ENCODE peak calls at places on chromosome 12, in six cellular contexts. H is CD8-positive, alpha-beta memory T cell; Q is endothelial cell of umbilical vein; R is right cardiac atrium; A is upper lobe of right lung; P is left ventricle myocardium inferior. M is an unnamed sample.

GRCh38 chr12:95205685-95206084 is 11.6 kb downstream of the FGD6 start:
- DNase-seq in H (no peak), Q (peak; percentile 84), R (no peak), A (no peak), P (no peak), M (peak; percentile 68)

GRCh38 chr12:121796855-121797751 is 3.6 kb upstream of the RHOF start:
- DNase-seq in H (no peak), Q (peak; percentile 89), R (peak; percentile 99), A (peak; percentile 97), P (peak; percentile 96), M (no peak)

GRCh38 chr12:47886471-47887240 is 18.1 kb downstream of the VDR start:
- DNase-seq in H (no peak), Q (no peak), R (no peak), A (no peak), P (no peak), M (no peak)

GRCh38 chr12:28066879-28067278 is 94.3 kb upstream of the PTHLH start:
- DNase-seq in H (no peak), Q (no peak), R (no peak), A (no peak), P (no peak), M (no peak)

GRCh38 chr12:26034371-26035142 is 76.1 kb downstream of the RASSF8 start:
- DNase-seq in H (no peak), Q (no peak), R (no peak), A (no peak), P (no peak), M (no peak)

GRCh38 chr12:93137656-93138612 is 208.8 kb upstream of the EEA1 start:
- DNase-seq in H (no peak), Q (no peak), R (no peak), A (no peak), P (no peak), M (peak; percentile 90)

GRCh38 chr12:116881325-116881866 is at the start of gene HRK:
- DNase-seq in H (no peak), Q (no peak), R (no peak), A (no peak), P (no peak), M (no peak)

GRCh38 chr12:119206348-119207075 is 27.8 kb downstream of the HSPB8 start:
- DNase-seq in H (no peak), Q (no peak), R (no peak), A (no peak), P (no peak), M (no peak)

GRCh38 chr12:22979854-22980253 is 354.9 kb downstream of the ETNK1 start:
- DNase-seq in H (no peak), Q (peak; percentile 47), R (no peak), A (no peak), P (no peak), M (no peak)

GRCh38 chr12:130524759-130525158 is 187.1 kb downstream of the PIWIL1 start:
- DNase-seq in H (no peak), Q (no peak), R (no peak), A (no peak), P (no peak), M (no peak)
- H3K27ac ChIP-seq in H (no peak overlapping the region), Q (no peak overlapping the region), R (no peak overlapping the region), A (no peak overlapping the region), P (no peak overlapping the region), M (no peak overlapping the region)

GRCh38 chr12:109109756-109110350 is 6.5 kb upstream of the ACACB start:
- DNase-seq in H (no peak), Q (no peak), R (no peak), A (no peak), P (no peak), M (no peak)
- H3K27ac ChIP-seq in H (no peak overlapping the region), Q (peak overlapping the region; percentile 80), R (peak overlapping the region; percentile 71), A (peak overlapping the region; percentile 92), P (peak overlapping the region; percentile 97), M (peak overlapping the region; percentile 90)

GRCh38 chr12:67471810-67472209 is 176.7 kb upstream of the DYRK2 start:
- DNase-seq in H (no peak), Q (no peak), R (no peak), A (no peak), P (peak; percentile 28), M (no peak)

GRCh38 chr12:67474934-67475620 is 173.5 kb upstream of the DYRK2 start:
- DNase-seq in H (no peak), Q (no peak), R (no peak), A (no peak), P (no peak), M (no peak)

GRCh38 chr12:67477682-67478265 is 170.8 kb upstream of the DYRK2 start:
- DNase-seq in H (no peak), Q (no peak), R (no peak), A (no peak), P (no peak), M (no peak)

GRCh38 chr12:67472551-67472950 is 176.0 kb upstream of the DYRK2 start:
- DNase-seq in H (no peak), Q (no peak), R (no peak), A (no peak), P (peak; percentile 38), M (no peak)

DNA sequence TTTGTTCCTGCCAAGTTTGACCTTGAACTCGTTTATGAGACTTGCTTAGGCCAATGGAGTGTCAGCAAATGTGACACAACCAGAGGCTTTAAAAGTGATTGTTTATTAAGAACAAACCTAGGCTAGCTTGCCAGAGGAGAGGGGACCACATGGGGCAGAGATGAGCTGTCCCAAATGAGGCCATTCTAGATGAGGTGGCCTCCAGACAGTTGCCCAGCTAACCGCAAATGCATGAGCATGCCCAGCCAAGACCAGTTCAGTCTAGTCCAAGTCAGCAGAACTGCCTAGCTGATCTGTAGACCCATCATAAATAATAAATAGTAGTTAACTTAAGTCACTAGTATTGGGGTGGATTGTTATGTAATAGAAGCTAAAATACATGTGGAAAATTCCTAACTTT is 172.8 kb upstream of the DYRK2 start:
- DNase-seq in H (no peak), Q (no peak), R (no peak), A (no peak), P (no peak), M (no peak)
- H3K27ac ChIP-seq in H (no peak overlapping the region), Q (no peak overlapping the region), R (no peak overlapping the region), A (no peak overlapping the region), P (no peak overlapping the region), M (no peak overlapping the region)

DNA sequence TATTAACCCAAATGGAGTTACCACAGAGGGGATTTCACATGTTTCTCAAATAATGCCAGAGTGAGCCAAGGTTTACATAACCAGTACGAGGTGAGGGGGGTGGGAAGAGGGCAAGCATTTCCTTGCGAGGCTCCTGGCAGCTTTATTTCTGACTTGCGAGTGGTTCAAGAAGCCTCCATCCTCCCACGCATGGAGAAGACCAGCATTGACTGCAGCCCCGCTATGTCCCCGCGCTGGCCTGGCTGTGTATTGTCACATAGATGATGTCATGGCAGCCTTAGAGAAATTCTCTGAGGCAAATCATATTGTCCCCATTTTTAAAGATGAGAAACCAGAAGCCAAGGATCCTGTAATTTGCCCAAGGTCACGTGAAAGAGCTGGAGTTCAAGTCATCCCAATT is 188.2 kb downstream of the CACNA1C start:
- DNase-seq in H (no peak), Q (no peak), R (no peak), A (no peak), P (no peak), M (no peak)
- H3K27ac ChIP-seq in H (no peak overlapping the region), Q (no peak overlapping the region), R (peak overlapping the region; percentile 10), A (no peak overlapping the region), P (peak overlapping the region; percentile 89), M (no peak overlapping the region)

GRCh38 chr12:104115587-104115975 is 22.4 kb downstream of the NFYB start:
- DNase-seq in H (no peak), Q (no peak), R (no peak), A (no peak), P (no peak), M (no peak)
- H3K27ac ChIP-seq in H (no peak overlapping the region), Q (no peak overlapping the region), R (no peak overlapping the region), A (no peak overlapping the region), P (no peak overlapping the region), M (no peak overlapping the region)

DNA sequence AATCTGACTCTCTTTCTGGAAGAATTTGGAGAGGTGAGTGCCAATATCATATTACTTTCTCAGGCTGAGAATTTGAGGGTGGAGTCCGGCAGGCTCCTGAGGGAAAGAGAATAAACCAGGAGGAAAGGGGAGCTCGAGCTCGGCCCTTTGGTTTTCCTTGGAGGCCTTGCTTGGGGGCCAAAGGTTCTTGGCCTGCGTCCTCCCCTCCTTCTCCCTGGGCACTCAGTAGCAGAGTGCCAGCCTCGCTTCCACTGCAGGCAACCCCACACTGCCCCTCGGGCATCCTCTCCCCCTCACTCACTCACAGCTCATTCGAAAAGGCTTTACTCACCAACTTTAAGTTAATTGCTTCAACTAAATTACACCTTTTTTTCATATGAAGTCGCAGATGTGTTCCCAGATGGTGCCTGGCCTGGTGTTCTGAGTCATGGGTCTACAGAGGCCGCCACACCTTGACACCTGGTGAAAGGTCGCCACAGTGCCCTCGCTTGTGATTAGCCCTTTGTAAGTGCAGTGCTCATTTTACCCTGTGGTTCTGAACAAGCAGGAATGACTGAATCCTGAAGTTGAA is 20.5 kb upstream of the ADIPOR2 start:
- DNase-seq in H (no peak), Q (no peak), R (no peak), A (no peak), P (no peak), M (no peak)
- H3K27ac ChIP-seq in H (no peak overlapping the region), Q (no peak overlapping the region), R (no peak overlapping the region), A (no peak overlapping the region), P (peak overlapping the region; percentile 92), M (no peak overlapping the region)

DNA sequence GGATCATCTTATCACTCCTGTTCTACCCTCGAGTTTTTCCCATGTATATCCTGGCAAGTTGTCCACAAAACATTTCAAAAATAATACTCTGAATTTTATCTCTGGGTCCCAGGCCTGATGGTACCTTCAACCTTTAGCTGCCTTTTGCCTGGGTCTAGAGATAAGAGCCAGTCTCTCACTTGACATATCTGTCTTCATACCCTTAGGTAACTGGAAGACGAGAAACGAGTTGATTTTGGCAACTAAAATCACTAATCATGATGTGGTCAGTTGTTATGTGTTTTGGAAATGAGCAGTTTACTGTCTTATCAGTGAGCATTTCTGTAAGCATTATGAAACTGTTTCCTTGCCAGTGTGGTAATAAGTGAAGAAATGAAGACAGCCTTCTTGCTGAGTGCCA is 6.3 kb downstream of the RNF10 start:
- DNase-seq in H (no peak), Q (peak; percentile 87), R (no peak), A (no peak), P (no peak), M (no peak)
- H3K27ac ChIP-seq in H (no peak overlapping the region), Q (peak overlapping the region; percentile 8), R (peak overlapping the region; percentile 86), A (peak overlapping the region; percentile 67), P (peak overlapping the region; percentile 96), M (no peak overlapping the region)

DNA sequence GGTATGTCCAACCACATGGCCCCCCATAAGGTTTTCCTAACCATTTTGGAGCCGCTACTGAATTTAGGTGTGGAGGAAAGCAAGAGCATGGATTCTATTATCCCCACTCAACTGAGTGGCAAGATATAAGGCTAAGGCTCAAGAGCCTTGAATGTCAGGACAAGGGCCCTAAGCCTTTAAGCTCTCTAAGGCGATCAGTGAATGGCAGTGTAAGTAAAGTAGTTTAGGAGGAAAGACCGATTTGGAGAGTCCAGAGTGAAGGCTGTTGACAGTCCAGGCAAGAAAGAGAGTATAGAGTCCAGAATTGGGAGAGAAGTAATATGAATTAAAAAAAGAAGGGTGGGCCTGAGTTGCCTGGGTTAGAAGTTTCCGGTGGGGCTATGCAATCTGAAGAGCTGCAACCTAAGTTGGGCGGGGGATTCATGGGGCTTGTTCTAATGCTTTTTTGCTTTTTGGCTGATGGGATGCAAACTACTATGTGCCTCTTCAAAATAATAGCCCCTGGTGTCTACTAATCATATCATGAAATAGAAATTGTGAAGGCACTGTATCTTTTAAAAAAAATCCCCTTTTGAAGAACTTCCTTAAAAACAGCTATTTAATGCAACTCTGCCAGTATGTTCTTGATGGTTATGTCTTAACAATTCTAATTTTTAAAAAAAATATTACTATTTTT is at the start of gene SPIC:
- DNase-seq in H (no peak), Q (no peak), R (no peak), A (no peak), P (no peak), M (no peak)
- H3K27ac ChIP-seq in H (no peak within 1 kb of the TSS), Q (no peak within 1 kb of the TSS), R (no peak within 1 kb of the TSS), A (no peak within 1 kb of the TSS), P (no peak within 1 kb of the TSS), M (no peak within 1 kb of the TSS)